ENCODE peak calls at places on chromosome 19, in five cellular contexts. R, F, A, H and Q are unnamed samples.

GRCh38 chr19:3499738-3500428 is 591 bp downstream of the DOHH start:
- DNase-seq in R (no peak), F (no peak), A (no peak), H (no peak), Q (no peak)

GRCh38 chr19:6774821-6775707 is 2.6 kb downstream of the VAV1 start:
- DNase-seq in R (no peak), F (no peak), A (no peak), H (no peak), Q (no peak)

GRCh38 chr19:14146789-14147216 is 10.4 kb upstream of the ASF1B start:
- DNase-seq in R (no peak), F (no peak), A (no peak), H (no peak), Q (no peak)

GRCh38 chr19:36668646-36669045 is 2.0 kb upstream of the ZNF461 start:
- DNase-seq in R (no peak), F (no peak), A (no peak), H (no peak), Q (no peak)

GRCh38 chr19:50427997-50428425 is 4.7 kb upstream of the MYBPC2 start:
- DNase-seq in R (peak; percentile 74), F (peak; percentile 92), A (peak; percentile 93), H (peak; percentile 81), Q (no peak)

GRCh38 chr19:57946316-57946715 is 1.2 kb downstream of the ZNF256 start:
- DNase-seq in R (no peak), F (no peak), A (no peak), H (no peak), Q (no peak)

GRCh38 chr19:47651691-47652090 is 42.8 kb downstream of the BICRA start:
- DNase-seq in R (no peak), F (no peak), A (no peak), H (no peak), Q (no peak)

GRCh38 chr19:58261968-58262921 is 16.5 kb upstream of the ZNF8 start:
- DNase-seq in R (no peak), F (no peak), A (no peak), H (no peak), Q (no peak)

GRCh38 chr19:52923782-52924593 is 760 bp upstream of the ZNF888 start:
- DNase-seq in R (no peak), F (peak; percentile 66), A (peak; percentile 78), H (peak; percentile 74), Q (no peak)

GRCh38 chr19:16825312-16826168 is 3.7 kb upstream of the SIN3B start:
- DNase-seq in R (peak; percentile 54), F (peak; percentile 53), A (no peak), H (peak; percentile 39), Q (no peak)

GRCh38 chr19:8057545-8058270 is 5.1 kb downstream of the CCL25 start:
- DNase-seq in R (no peak), F (no peak), A (no peak), H (no peak), Q (no peak)

GRCh38 chr19:11204943-11205349 is 7.6 kb upstream of the KANK2 start:
- DNase-seq in R (no peak), F (no peak), A (no peak), H (no peak), Q (no peak)

GRCh38 chr19:11204076-11204602 is 6.8 kb upstream of the KANK2 start:
- DNase-seq in R (no peak), F (no peak), A (no peak), H (no peak), Q (no peak)

GRCh38 chr19:11202488-11203193 is 5.3 kb upstream of the KANK2 start:
- DNase-seq in R (no peak), F (no peak), A (no peak), H (no peak), Q (no peak)

GRCh38 chr19:11201791-11202190 is 4.4 kb upstream of the KANK2 start:
- DNase-seq in R (no peak), F (no peak), A (no peak), H (no peak), Q (no peak)

GRCh38 chr19:11203194-11204075 is 6.1 kb upstream of the KANK2 start:
- DNase-seq in R (peak; percentile 34), F (peak; percentile 59), A (no peak), H (peak; percentile 67), Q (no peak)
- TF ChIP-seq POLR2AphosphoS5 in R (no peak), F (no peak), A (peak; percentile 17), H (peak; percentile 42), Q (no peak)

DNA sequence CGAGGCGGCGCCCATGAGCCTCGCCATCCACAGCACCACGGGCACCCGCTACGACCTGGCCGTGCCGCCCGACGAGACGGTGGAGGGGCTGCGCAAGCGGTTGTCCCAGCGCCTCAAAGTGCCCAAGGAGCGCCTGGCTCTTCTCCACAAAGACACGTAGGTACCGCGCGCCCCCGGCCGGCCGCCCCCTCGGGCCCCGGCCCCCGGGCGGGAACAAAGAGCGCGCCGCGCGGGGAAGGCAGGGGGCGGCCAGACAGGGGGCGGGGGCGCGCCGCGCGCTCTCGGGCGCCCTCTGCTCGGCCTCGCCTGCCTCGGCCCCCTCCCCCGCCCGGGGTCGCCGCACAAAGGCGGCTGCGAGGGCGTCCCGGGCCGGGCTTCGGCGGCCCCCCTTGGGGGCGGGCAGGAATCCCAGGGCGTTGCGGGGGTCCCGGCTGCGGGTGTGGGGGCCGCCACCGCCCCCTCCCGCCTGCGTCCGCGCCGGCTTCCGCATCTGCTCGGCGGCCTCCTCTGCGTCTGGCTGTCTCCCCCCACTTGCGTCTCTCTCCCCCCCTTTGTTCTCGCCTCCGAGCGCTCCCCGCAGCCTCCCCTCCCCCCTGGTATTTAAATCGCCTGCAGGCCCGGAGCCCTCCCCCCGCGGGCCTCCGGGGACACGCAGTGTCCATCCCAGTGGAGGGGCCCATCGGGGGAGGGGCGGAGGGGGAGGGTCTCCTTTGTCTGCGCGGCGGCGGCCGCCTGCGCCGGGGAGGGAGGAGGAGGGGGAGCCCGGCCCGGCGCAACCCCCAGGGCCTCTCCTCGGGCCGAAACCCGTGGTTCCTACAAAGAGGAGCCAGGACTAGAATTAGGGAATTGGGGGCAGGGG is 2.2 kb downstream of the MIDN start:
- DNase-seq in R (peak; percentile 59), F (no peak), A (peak; percentile 93), H (peak; percentile 76), Q (no peak)
- TF ChIP-seq POLR2AphosphoS5 in R (no peak), F (no peak), A (no peak), H (no peak), Q (no peak)

GRCh38 chr19:2228157-2229030 is 7.7 kb downstream of the PLEKHJ1 start:
- DNase-seq in R (no peak), F (no peak), A (no peak), H (no peak), Q (no peak)

GRCh38 chr19:2229103-2230028 is 6.8 kb downstream of the PLEKHJ1 start:
- DNase-seq in R (no peak), F (peak; percentile 51), A (no peak), H (no peak), Q (no peak)

GRCh38 chr19:2231621-2232221 is 4.4 kb downstream of the PLEKHJ1 start:
- DNase-seq in R (no peak), F (no peak), A (no peak), H (no peak), Q (no peak)

GRCh38 chr19:2230807-2231533 is 5.2 kb downstream of the PLEKHJ1 start:
- DNase-seq in R (no peak), F (no peak), A (no peak), H (no peak), Q (no peak)

DNA sequence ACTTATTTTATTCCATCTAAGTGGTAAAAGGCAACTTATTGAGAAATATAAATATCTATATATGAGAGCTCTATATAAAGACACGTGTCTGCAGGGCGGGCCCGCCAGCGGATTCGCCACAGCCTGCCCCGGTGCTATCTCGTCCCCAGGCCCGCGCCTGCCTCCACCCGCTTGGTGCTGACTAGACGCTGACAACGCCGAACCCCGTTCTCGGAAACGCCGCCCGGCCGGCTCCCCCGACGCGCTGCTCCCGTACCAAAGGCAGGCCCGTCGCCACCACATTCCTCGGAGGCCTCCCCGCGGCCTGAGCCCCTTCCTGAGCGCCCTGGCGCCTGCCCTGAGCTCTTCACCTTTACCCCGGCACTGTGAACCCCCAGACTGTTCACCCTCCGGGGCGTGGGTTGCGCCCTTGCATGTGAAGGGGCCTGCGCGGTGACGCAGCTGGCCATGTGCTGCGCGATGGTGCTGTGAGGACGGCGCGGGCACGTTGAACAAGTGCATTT is 6.0 kb downstream of the PLEKHJ1 start:
- DNase-seq in R (no peak), F (no peak), A (no peak), H (no peak), Q (no peak)
- TF ChIP-seq POLR2AphosphoS5 in R (no peak), F (no peak), A (peak; percentile 37), H (no peak), Q (no peak)

GRCh38 chr19:54231077-54231931 is 8.5 kb upstream of the LILRB3 start:
- DNase-seq in R (peak; percentile 79), F (peak; percentile 92), A (peak; percentile 96), H (peak; percentile 91), Q (no peak)
- TF ChIP-seq POLR2AphosphoS5 in R (peak; percentile 64), F (peak; percentile 12), A (peak; percentile 77), H (no peak), Q (no peak)

GRCh38 chr19:51692065-51692915 is 840 bp upstream of the SPACA6 start:
- DNase-seq in R (no peak), F (no peak), A (no peak), H (no peak), Q (no peak)

GRCh38 chr19:51689751-51690358 is 3.3 kb upstream of the SPACA6 start:
- DNase-seq in R (no peak), F (no peak), A (peak; percentile 76), H (peak; percentile 28), Q (no peak)

GRCh38 chr19:51688665-51689571 is 4.2 kb upstream of the SPACA6 start:
- DNase-seq in R (peak; percentile 86), F (peak; percentile 88), A (peak; percentile 84), H (peak; percentile 82), Q (no peak)

GRCh38 chr19:51691122-51692064 is 1.7 kb upstream of the SPACA6 start:
- DNase-seq in R (no peak), F (no peak), A (no peak), H (no peak), Q (no peak)

DNA sequence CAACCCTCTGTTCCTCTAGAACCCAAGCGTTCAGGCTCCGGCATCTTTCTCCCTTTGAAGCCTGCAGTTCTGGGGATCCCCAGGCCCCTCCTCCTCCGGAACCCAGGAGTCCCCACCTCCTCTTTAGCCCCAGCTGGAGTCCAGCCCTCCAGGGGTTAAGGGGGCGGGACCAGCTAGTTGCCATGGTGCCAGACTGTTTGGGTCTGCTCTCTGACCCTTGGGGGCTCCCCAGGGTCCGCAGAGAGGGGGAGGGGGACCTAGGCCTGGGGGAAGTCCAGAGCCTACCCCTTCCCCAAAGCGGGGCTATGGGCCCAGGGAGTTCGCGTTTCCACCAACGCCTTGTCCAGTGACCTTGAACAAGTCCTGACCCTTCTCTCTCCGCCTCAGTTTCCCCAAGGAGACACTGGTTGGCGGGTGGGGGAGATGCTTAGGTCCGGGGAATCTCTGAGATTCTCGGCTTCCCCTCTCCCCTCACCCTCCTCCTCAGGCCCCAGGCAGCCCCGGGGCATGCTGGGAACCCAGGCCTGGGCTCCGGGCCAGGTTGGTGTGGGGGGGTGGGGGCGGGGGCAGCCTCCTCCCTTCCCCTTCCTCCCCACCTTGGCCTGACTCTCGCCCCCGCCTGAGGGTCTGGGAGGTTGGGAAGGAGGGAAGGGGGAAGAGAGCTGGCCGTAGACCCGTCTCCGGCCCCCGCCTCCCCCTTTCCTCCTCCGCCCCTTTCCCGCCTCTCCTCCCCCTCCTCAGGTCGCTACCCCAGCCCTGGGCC is 2.6 kb upstream of the SPACA6 start:
- DNase-seq in R (peak; percentile 48), F (peak; percentile 58), A (peak; percentile 86), H (peak; percentile 59), Q (no peak)
- TF ChIP-seq POLR2AphosphoS5 in R (peak; percentile 87), F (no peak), A (peak; percentile 76), H (peak; percentile 57), Q (peak; percentile 17)

DNA sequence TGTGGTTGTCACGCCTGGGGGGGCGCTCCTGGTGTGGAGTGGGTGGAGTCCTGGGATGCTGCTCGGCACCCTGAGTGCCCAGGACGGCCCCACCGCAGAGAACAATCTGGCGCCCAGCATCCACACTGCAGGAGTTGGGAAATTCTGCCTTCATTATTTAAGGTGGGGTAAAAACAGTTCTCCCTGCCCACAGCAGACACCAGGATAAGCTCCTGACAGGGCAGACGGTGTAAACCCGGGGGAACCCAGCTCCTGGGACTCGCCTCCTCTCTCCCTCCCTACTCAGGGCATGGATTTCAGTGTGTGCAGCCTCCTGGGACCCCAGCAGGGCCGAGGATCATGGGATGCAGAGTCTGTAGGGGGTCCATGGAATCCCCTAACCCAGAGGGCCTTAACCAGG is 7.7 kb upstream of the WDR18 start:
- DNase-seq in R (no peak), F (no peak), A (no peak), H (no peak), Q (no peak)
- TF ChIP-seq POLR2AphosphoS5 in R (no peak), F (no peak), A (no peak), H (no peak), Q (no peak)